ENCODE peak calls at places on chromosomes 5 and 9, in ten cellular contexts. M, I, A, R, D, S, V, Y, J and N are unnamed samples.

GRCh38 chr9:84062538-84062937 is 81.9 kb downstream of the RMI1 start:
- DNase-seq in M (no peak), I (no peak), A (no peak), R (no peak), D (no peak), S (no peak), V (no peak), Y (no peak), J (no peak), N (no peak)

GRCh38 chr9:134319306-134320194 is 6.7 kb upstream of the RXRA start:
- DNase-seq in M (no peak), I (no peak), A (no peak), R (no peak), D (no peak), S (no peak), V (no peak), Y (no peak), J (no peak), N (no peak)

GRCh38 chr5:2739360-2740050 is 12.0 kb downstream of the IRX2 start:
- DNase-seq in M (no peak), I (no peak), A (no peak), R (no peak), D (no peak), S (no peak), V (no peak), Y (no peak), J (no peak), N (no peak)

GRCh38 chr9:120710110-120710981 is 3.9 kb downstream of the MEGF9 start:
- DNase-seq in M (no peak), I (peak), A (no peak), R (peak), D (no peak), S (peak), V (no peak), Y (no peak), J (no peak), N (no peak)

GRCh38 chr5:79595086-79595485 is 17.2 kb upstream of the TENT2 start:
- DNase-seq in M (no peak), I (no peak), A (no peak), R (peak), D (no peak), S (no peak), V (no peak), Y (no peak), J (no peak), N (no peak)

GRCh38 chr9:133823189-133824105 is 85.3 kb upstream of the SARDH start:
- DNase-seq in M (no peak), I (no peak), A (no peak), R (no peak), D (no peak), S (peak), V (no peak), Y (no peak), J (no peak), N (no peak)

GRCh38 chr5:141192110-141192725 is at the start of gene PCDHB10:
- DNase-seq in M (no peak), I (peak), A (peak), R (peak), D (no peak), S (no peak), V (peak), Y (peak), J (no peak), N (peak)

GRCh38 chr5:172274951-172275753 is 8.4 kb downstream of the UBTD2 start:
- DNase-seq in M (no peak), I (no peak), A (no peak), R (peak), D (no peak), S (no peak), V (no peak), Y (no peak), J (no peak), N (peak)

GRCh38 chr5:16880547-16880946 is 55.5 kb downstream of the MYO10 start:
- DNase-seq in M (no peak), I (peak), A (no peak), R (no peak), D (no peak), S (no peak), V (no peak), Y (no peak), J (no peak), N (no peak)

GRCh38 chr5:94690778-94691177 is 72.3 kb downstream of the SLF1 start:
- DNase-seq in M (no peak), I (no peak), A (peak), R (peak), D (no peak), S (no peak), V (no peak), Y (no peak), J (no peak), N (no peak)

GRCh38 chr5:90050135-90050534 is 359.4 kb downstream of the CETN3 start:
- DNase-seq in M (no peak), I (no peak), A (no peak), R (no peak), D (no peak), S (no peak), V (no peak), Y (no peak), J (no peak), N (no peak)